ENCODE peak calls at places on chromosome 12, in four cellular contexts. One of them, this sample, is unnamed.
A peak's percentile ranks its signal among the peaks of the same experiment; 100 is the strongest.

GRCh38 chr12:128920468-128920867 is 67.2 kb downstream of the GLT1D1 start:
- DNase-seq in GM23338: no peak
- DNase-seq in PC-3: peak; percentile 50
- DNase-seq in astrocyte: no peak
- DNase-seq in this sample: peak; percentile 3

GRCh38 chr12:115072712-115073111 is 388.7 kb upstream of the TBX3 start:
- DNase-seq in PC-3: no peak
- DNase-seq in astrocyte: no peak
- DNase-seq in GM23338: no peak
- DNase-seq in this sample: no peak

GRCh38 chr12:32455607-32456063 is 56.3 kb downstream of the FGD4 start:
- DNase-seq in GM23338: peak; percentile 76
- DNase-seq in astrocyte: peak; percentile 65
- DNase-seq in PC-3: peak; percentile 81
- DNase-seq in this sample: peak; percentile 58

GRCh38 chr12:46990211-46990610 is 89.2 kb upstream of the PCED1B start:
- DNase-seq in PC-3: no peak
- DNase-seq in astrocyte: no peak
- DNase-seq in GM23338: no peak
- DNase-seq in this sample: no peak

GRCh38 chr12:94263011-94263786 is 114.8 kb downstream of the PLXNC1 start:
- DNase-seq in PC-3: no peak
- DNase-seq in astrocyte: no peak
- DNase-seq in GM23338: peak; percentile 42
- DNase-seq in this sample: no peak

GRCh38 chr12:123064356-123064755 is 83.9 kb downstream of the ARL6IP4 start:
- DNase-seq in GM23338: no peak
- DNase-seq in astrocyte: no peak
- DNase-seq in PC-3: no peak
- DNase-seq in this sample: no peak

GRCh38 chr12:57551637-57552305 is 1.9 kb downstream of the KIF5A start:
- DNase-seq in astrocyte: no peak
- DNase-seq in PC-3: no peak
- DNase-seq in GM23338: no peak
- DNase-seq in this sample: no peak

GRCh38 chr12:57461326-57461903 is 1.8 kb downstream of the GLI1 start:
- DNase-seq in astrocyte: peak; percentile 43
- DNase-seq in GM23338: peak; percentile 95
- DNase-seq in PC-3: peak; percentile 32
- DNase-seq in this sample: peak; percentile 30

GRCh38 chr12:95549392-95550084 is 1.7 kb downstream of the USP44 start:
- DNase-seq in GM23338: peak; percentile 73
- DNase-seq in astrocyte: no peak
- DNase-seq in PC-3: no peak
- DNase-seq in this sample: no peak

GRCh38 chr12:27343255-27344000 is 10.8 kb downstream of the BMAL2 start:
- DNase-seq in PC-3: peak; percentile 99
- DNase-seq in GM23338: peak; percentile 28
- DNase-seq in astrocyte: peak; percentile 97
- DNase-seq in this sample: peak; percentile 96

GRCh38 chr12:117760990-117761389 is 207.8 kb downstream of the KSR2 start:
- DNase-seq in astrocyte: no peak
- DNase-seq in PC-3: no peak
- DNase-seq in GM23338: no peak
- DNase-seq in this sample: no peak

GRCh38 chr12:123973552-123974341 is 732 bp downstream of the ZNF664 start:
- DNase-seq in astrocyte: no peak
- DNase-seq in GM23338: peak; percentile 70
- DNase-seq in PC-3: peak; percentile 53
- DNase-seq in this sample: peak; percentile 49

GRCh38 chr12:120115692-120116442 is 686 bp downstream of the RAB35 start:
- DNase-seq in GM23338: peak; percentile 69
- DNase-seq in PC-3: peak; percentile 36
- DNase-seq in astrocyte: no peak
- DNase-seq in this sample: peak; percentile 23

GRCh38 chr12:8554451-8555195 is 13.9 kb upstream of the CLEC4E start:
- DNase-seq in astrocyte: peak; percentile 46
- DNase-seq in GM23338: peak; percentile 55
- DNase-seq in PC-3: peak; percentile 41
- DNase-seq in this sample: peak; percentile 39

GRCh38 chr12:52614381-52615207 is 3.8 kb downstream of the KRT73 start:
- DNase-seq in astrocyte: no peak
- DNase-seq in GM23338: no peak
- DNase-seq in PC-3: no peak
- DNase-seq in this sample: peak; percentile 14

GRCh38 chr12:39685854-39686608 is 66.4 kb upstream of the ABCD2 start:
- DNase-seq in PC-3: no peak
- DNase-seq in astrocyte: no peak
- DNase-seq in GM23338: no peak
- DNase-seq in this sample: no peak

GRCh38 chr12:62347922-62348650 is 87.9 kb downstream of the USP15 start:
- DNase-seq in GM23338: no peak
- DNase-seq in astrocyte: peak; percentile 46
- DNase-seq in PC-3: peak; percentile 76
- DNase-seq in this sample: no peak

GRCh38 chr12:47021298-47021697 is 58.1 kb upstream of the PCED1B start:
- DNase-seq in astrocyte: peak; percentile 93
- DNase-seq in GM23338: peak; percentile 73
- DNase-seq in PC-3: peak; percentile 97
- DNase-seq in this sample: peak; percentile 93

GRCh38 chr12:33265037-33265436 is 174.6 kb downstream of the SYT10 start:
- DNase-seq in PC-3: no peak
- DNase-seq in GM23338: peak; percentile 2
- DNase-seq in astrocyte: no peak
- DNase-seq in this sample: no peak

GRCh38 chr12:93453633-93454032 is 11.9 kb upstream of the UBE2N start:
- DNase-seq in GM23338: peak; percentile 30
- DNase-seq in astrocyte: peak; percentile 67
- DNase-seq in PC-3: no peak
- DNase-seq in this sample: no peak

GRCh38 chr12:27703720-27704452 is 6.7 kb upstream of the MRPS35 start:
- DNase-seq in GM23338: peak; percentile 93
- DNase-seq in astrocyte: peak; percentile 61
- DNase-seq in PC-3: peak; percentile 98
- DNase-seq in this sample: peak; percentile 66

GRCh38 chr12:20188930-20189653 is 179.2 kb upstream of the PDE3A start:
- DNase-seq in astrocyte: no peak
- DNase-seq in PC-3: no peak
- DNase-seq in GM23338: no peak
- DNase-seq in this sample: no peak

GRCh38 chr12:26847431-26847830 is 14.4 kb upstream of the ITPR2 start:
- DNase-seq in GM23338: no peak
- DNase-seq in PC-3: no peak
- DNase-seq in astrocyte: no peak
- DNase-seq in this sample: no peak

GRCh38 chr12:25404955-25405354 is 148.1 kb downstream of the LMNTD1 start:
- DNase-seq in GM23338: peak; percentile 16
- DNase-seq in PC-3: no peak
- DNase-seq in astrocyte: no peak
- DNase-seq in this sample: no peak

GRCh38 chr12:43551271-43551970 is 582 bp downstream of the ADAMTS20 start:
- DNase-seq in PC-3: no peak
- DNase-seq in GM23338: peak; percentile 63
- DNase-seq in astrocyte: no peak
- DNase-seq in this sample: peak; percentile 8

GRCh38 chr12:130118181-130118580 is 44.1 kb upstream of the FZD10 start:
- DNase-seq in astrocyte: no peak
- DNase-seq in PC-3: no peak
- DNase-seq in GM23338: no peak
- DNase-seq in this sample: no peak

GRCh38 chr12:69578283-69578682 is 7.0 kb upstream of the CCT2 start:
- DNase-seq in PC-3: no peak
- DNase-seq in GM23338: no peak
- DNase-seq in astrocyte: no peak
- DNase-seq in this sample: no peak

GRCh38 chr12:12097821-12098688 is 27.3 kb downstream of the BCL2L14 start:
- DNase-seq in GM23338: no peak
- DNase-seq in PC-3: no peak
- DNase-seq in astrocyte: peak; percentile 50
- DNase-seq in this sample: no peak

GRCh38 chr12:69354561-69355187 is 4.9 kb upstream of the YEATS4 start:
- DNase-seq in PC-3: no peak
- DNase-seq in astrocyte: no peak
- DNase-seq in GM23338: no peak
- DNase-seq in this sample: no peak

GRCh38 chr12:15863984-15864383 is 18.2 kb upstream of the STRAP start:
- DNase-seq in astrocyte: no peak
- DNase-seq in GM23338: no peak
- DNase-seq in PC-3: no peak
- DNase-seq in this sample: no peak

GRCh38 chr12:27619308-27619707 is 76.9 kb upstream of the REP15 start:
- DNase-seq in PC-3: peak; percentile 99
- DNase-seq in GM23338: no peak
- DNase-seq in astrocyte: peak; percentile 90
- DNase-seq in this sample: peak; percentile 87

GRCh38 chr12:95918194-95918993 is 24.0 kb downstream of the CCDC38 start:
- DNase-seq in GM23338: peak; percentile 86
- DNase-seq in astrocyte: peak; percentile 8
- DNase-seq in PC-3: peak; percentile 70
- DNase-seq in this sample: peak; percentile 57

GRCh38 chr12:101596172-101596571 is 1.4 kb downstream of the MYBPC1 start:
- DNase-seq in astrocyte: no peak
- DNase-seq in GM23338: no peak
- DNase-seq in PC-3: no peak
- DNase-seq in this sample: no peak

GRCh38 chr12:119180380-119181040 is 1.8 kb downstream of the HSPB8 start:
- DNase-seq in astrocyte: peak; percentile 71
- DNase-seq in GM23338: no peak
- DNase-seq in PC-3: no peak
- DNase-seq in this sample: no peak

GRCh38 chr12:109664402-109664801 is 49.2 kb upstream of the FAM222A start:
- DNase-seq in PC-3: no peak
- DNase-seq in GM23338: no peak
- DNase-seq in astrocyte: no peak
- DNase-seq in this sample: no peak

GRCh38 chr12:53380797-53381738 is 1.1 kb downstream of the SP1 start:
- DNase-seq in GM23338: peak; percentile 45
- DNase-seq in PC-3: peak; percentile 64
- DNase-seq in astrocyte: no peak
- DNase-seq in this sample: peak; percentile 65

GRCh38 chr12:168763-169525 is 45.0 kb downstream of the SLC6A12 start:
- DNase-seq in GM23338: peak; percentile 55
- DNase-seq in astrocyte: peak; percentile 16
- DNase-seq in PC-3: no peak
- DNase-seq in this sample: no peak

DNA sequence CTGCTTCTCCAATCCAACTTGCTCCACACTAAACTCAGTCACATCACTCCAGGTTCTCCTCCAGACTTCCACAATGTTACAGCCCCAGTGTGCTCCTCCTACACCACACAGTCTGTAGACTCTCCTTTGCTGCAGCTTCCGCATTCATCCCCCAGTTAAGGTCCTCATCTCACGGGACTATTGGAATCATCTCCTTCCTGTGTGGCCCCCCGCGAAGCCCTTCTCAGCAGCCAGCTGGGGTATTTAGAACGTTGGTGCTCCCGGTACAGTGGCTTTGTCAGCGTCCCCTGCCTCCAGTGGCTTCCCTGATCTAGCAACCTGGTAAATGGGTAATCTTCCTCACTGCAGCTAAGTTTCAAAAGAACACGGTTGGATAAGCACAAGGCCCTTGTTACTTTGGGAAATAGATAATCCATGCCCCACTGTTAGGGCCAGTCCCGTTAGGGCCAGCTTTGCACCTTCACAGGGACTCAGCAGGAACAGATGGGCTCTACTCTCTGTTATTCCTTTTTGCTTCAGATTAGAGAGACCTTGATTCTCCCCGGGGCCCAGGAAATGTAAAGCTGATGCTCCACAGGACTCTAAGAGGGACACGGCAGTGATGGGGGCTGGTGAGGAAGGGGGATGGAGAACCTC is 823 bp upstream of the TSPAN11 start:
- DNase-seq in astrocyte: no peak
- DNase-seq in PC-3: no peak
- DNase-seq in GM23338: no peak
- DNase-seq in this sample: no peak
- TF ChIP-seq EZH2 in astrocyte: no peak
- TF ChIP-seq EZH2 in PC-3: no peak
- TF ChIP-seq EZH2 in GM23338: no peak
- TF ChIP-seq EZH2 in this sample: no peak

GRCh38 chr12:126617312-126617711 is 1552.1 kb downstream of the AACS start:
- DNase-seq in astrocyte: no peak
- DNase-seq in GM23338: peak; percentile 27
- DNase-seq in PC-3: peak; percentile 53
- DNase-seq in this sample: no peak
- TF ChIP-seq CTCF in astrocyte: peak; percentile 13
- TF ChIP-seq CTCF in GM23338: peak; percentile 55
- TF ChIP-seq CTCF in PC-3: peak; percentile 74
- TF ChIP-seq CTCF in this sample: no peak

GRCh38 chr12:6072302-6072752 is 52.1 kb downstream of the VWF start:
- DNase-seq in astrocyte: peak; percentile 67
- DNase-seq in GM23338: no peak
- DNase-seq in PC-3: peak; percentile 36
- DNase-seq in this sample: peak; percentile 75
- H3K4me1 ChIP-seq in astrocyte: peaks cover 24% of the 10 kb centered on the region
- H3K4me1 ChIP-seq in GM23338: peaks cover 4% of the 10 kb centered on the region
- H3K4me1 ChIP-seq in PC-3: peaks cover 9% of the 10 kb centered on the region
- H3K4me1 ChIP-seq in this sample: peaks cover 9% of the 10 kb centered on the region

GRCh38 chr12:3468329-3468728 is 22.7 kb upstream of the PRMT8 start:
- DNase-seq in astrocyte: no peak
- DNase-seq in PC-3: no peak
- DNase-seq in GM23338: no peak
- DNase-seq in this sample: no peak
- TF ChIP-seq EZH2 in astrocyte: no peak
- TF ChIP-seq EZH2 in PC-3: no peak
- TF ChIP-seq EZH2 in GM23338: no peak
- TF ChIP-seq EZH2 in this sample: no peak

GRCh38 chr12:21993438-21993981 is 52.3 kb upstream of the ABCC9 start:
- DNase-seq in PC-3: no peak
- DNase-seq in GM23338: no peak
- DNase-seq in astrocyte: no peak
- DNase-seq in this sample: no peak
- TF ChIP-seq CTCF in PC-3: no peak
- TF ChIP-seq CTCF in GM23338: no peak
- TF ChIP-seq CTCF in astrocyte: no peak
- TF ChIP-seq CTCF in this sample: no peak

GRCh38 chr12:65280306-65280705 is 1.8 kb downstream of the MSRB3 start:
- DNase-seq in GM23338: no peak
- DNase-seq in astrocyte: no peak
- DNase-seq in PC-3: no peak
- DNase-seq in this sample: no peak

GRCh38 chr12:65278576-65279386 is at the start of gene MSRB3:
- DNase-seq in astrocyte: peak; percentile 67
- DNase-seq in GM23338: peak; percentile 88
- DNase-seq in PC-3: peak; percentile 61
- DNase-seq in this sample: peak; percentile 64

GRCh38 chr12:65277994-65278575 is 398 bp upstream of the MSRB3 start:
- DNase-seq in astrocyte: no peak
- DNase-seq in GM23338: peak; percentile 38
- DNase-seq in PC-3: no peak
- DNase-seq in this sample: no peak

GRCh38 chr12:65276923-65277322 is 1.6 kb upstream of the MSRB3 start:
- DNase-seq in astrocyte: no peak
- DNase-seq in GM23338: no peak
- DNase-seq in PC-3: no peak
- DNase-seq in this sample: no peak

GRCh38 chr12:65279387-65280112 is 1.1 kb downstream of the MSRB3 start:
- DNase-seq in GM23338: no peak
- DNase-seq in PC-3: no peak
- DNase-seq in astrocyte: no peak
- DNase-seq in this sample: no peak
- H3K4me1 ChIP-seq in GM23338: peaks cover 13% of the 10 kb centered on the region
- H3K4me1 ChIP-seq in PC-3: peaks cover 5% of the 10 kb centered on the region
- H3K4me1 ChIP-seq in astrocyte: peaks cover 5% of the 10 kb centered on the region
- H3K4me1 ChIP-seq in this sample: peaks cover 4% of the 10 kb centered on the region

This sample was measured in mammary epithelial cell.